ENCODE peak calls at places on chromosomes 12 and 14, in ten cellular contexts. T is uterus, M is neural progenitor cell, D is osteoblast, X is left ventricle myocardium inferior, A is HAP-1, U is heart left ventricle, H is transverse colon, R is prostate gland, L is GM23338. G is an unnamed sample.

GRCh38 chr12:127401536-127401935 is 865.4 kb upstream of the TMEM132C start:
- DNase-seq in L (no peak), H (no peak), X (no peak), T (no peak), A (no peak), D (no peak), R (no peak), M (no peak), U (no peak), G (no peak)

GRCh38 chr12:116466536-116466935 is 92.6 kb upstream of the MAP1LC3B2 start:
- DNase-seq in L (no peak), M (no peak), A (no peak), R (no peak), X (no peak), D (peak; percentile 86), H (no peak), U (no peak), T (no peak), G (no peak)

GRCh38 chr12:62472472-62472871 is 5.8 kb downstream of the MON2 start:
- DNase-seq in R (no peak), X (no peak), T (no peak), A (no peak), M (peak; percentile 10), L (peak; percentile 47), H (no peak), D (peak; percentile 47), U (no peak), G (no peak)

GRCh38 chr12:8860165-8860961 is 37.9 kb downstream of the A2ML1 start:
- DNase-seq in A (peak; percentile 40), R (peak; percentile 44), T (peak; percentile 23), L (peak; percentile 87), D (no peak), U (no peak), M (peak; percentile 72), X (peak; percentile 29), H (peak; percentile 31), G (peak; percentile 22)

GRCh38 chr12:89183985-89184435 is 168.3 kb downstream of the DUSP6 start:
- DNase-seq in H (peak; percentile 15), X (peak; percentile 41), A (no peak), U (peak; percentile 59), M (no peak), D (no peak), R (no peak), T (peak; percentile 31), L (no peak), G (peak; percentile 33)

GRCh38 chr12:76250256-76250655 is 98.0 kb downstream of the BBS10 start:
- DNase-seq in L (peak; percentile 7), X (no peak), D (peak; percentile 60), U (no peak), M (no peak), T (no peak), R (no peak), A (peak; percentile 52), H (no peak), G (no peak)

GRCh38 chr14:23138173-23138535 is 19.1 kb upstream of the CEBPE start:
- DNase-seq in M (no peak), H (no peak), X (no peak), A (no peak), T (no peak), D (no peak), L (no peak), R (no peak), U (no peak), G (no peak)

GRCh38 chr14:92637228-92637627 is 111.2 kb downstream of the LGMN start:
- DNase-seq in H (no peak), D (no peak), U (no peak), M (peak; percentile 81), R (no peak), A (no peak), L (peak; percentile 31), X (no peak), T (no peak), G (no peak)

GRCh38 chr12:46242569-46242968 is 26.3 kb downstream of the SLC38A1 start:
- DNase-seq in L (no peak), M (no peak), R (no peak), U (no peak), X (no peak), H (no peak), T (no peak), D (no peak), A (no peak), G (no peak)
- H3K36me3 ChIP-seq in L (peaks cover 54% of the 10 kb centered on the region), M (peaks cover 29% of the 10 kb centered on the region), R (no peaks in the 10 kb centered on the region), U (peaks cover 7% of the 10 kb centered on the region), X (peaks cover 12% of the 10 kb centered on the region), H (peaks cover 10% of the 10 kb centered on the region), T (no peaks in the 10 kb centered on the region), D (no peaks in the 10 kb centered on the region), A (peaks cover 52% of the 10 kb centered on the region), G (no peaks in the 10 kb centered on the region)

GRCh38 chr12:49967042-49967776 is 5.5 kb downstream of the AQP5 start:
- DNase-seq in R (peak; percentile 79), A (peak; percentile 70), U (peak; percentile 89), X (peak; percentile 89), H (peak; percentile 94), D (peak; percentile 100), T (peak; percentile 78), M (peak; percentile 88), L (peak; percentile 87), G (peak; percentile 95)

GRCh38 chr12:49969027-49969426 is 3.7 kb upstream of the AQP6 start:
- DNase-seq in T (no peak), L (no peak), H (no peak), X (no peak), D (peak; percentile 34), R (no peak), U (no peak), M (no peak), A (no peak), G (no peak)

GRCh38 chr12:49970030-49970429 is 2.7 kb upstream of the AQP6 start:
- DNase-seq in R (no peak), X (no peak), T (no peak), M (no peak), U (no peak), D (peak; percentile 41), A (no peak), L (no peak), H (no peak), G (no peak)

GRCh38 chr12:49967777-49968250 is 4.9 kb upstream of the AQP6 start:
- DNase-seq in H (no peak), U (no peak), X (no peak), R (no peak), T (no peak), D (peak; percentile 61), L (peak; percentile 58), A (no peak), M (no peak), G (no peak)

DNA sequence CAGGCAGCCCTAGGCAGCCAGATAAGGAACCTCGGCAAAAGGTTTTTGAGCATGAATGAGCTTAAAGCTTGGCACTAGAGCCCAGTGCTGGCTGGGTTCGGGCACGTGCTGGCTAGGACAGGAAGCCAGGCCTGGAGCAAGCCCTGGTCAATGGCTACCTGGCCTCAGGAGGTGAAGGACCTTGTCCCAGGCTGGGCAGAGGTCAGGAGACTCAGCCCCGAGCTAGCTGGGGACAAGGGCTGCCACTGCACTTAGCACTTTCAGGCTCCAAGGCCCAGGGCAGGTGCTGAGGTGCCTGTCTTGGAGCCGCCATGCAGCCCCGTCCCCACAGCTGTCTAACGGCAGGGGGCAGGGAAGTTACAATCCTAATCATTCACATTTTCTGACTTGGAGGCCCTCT is 4.3 kb upstream of the AQP6 start:
- DNase-seq in U (no peak), M (no peak), A (no peak), R (no peak), D (peak; percentile 51), T (no peak), L (no peak), X (no peak), H (no peak), G (no peak)
- H3K27me3 ChIP-seq in U (peaks cover 11% of the 10 kb centered on the region), M (peaks cover 75% of the 10 kb centered on the region), A (peaks cover 4% of the 10 kb centered on the region), R (no peaks in the 10 kb centered on the region), D (peaks cover 66% of the 10 kb centered on the region), T (no peaks in the 10 kb centered on the region), L (peaks cover 19% of the 10 kb centered on the region), X (peaks cover 45% of the 10 kb centered on the region), H (peaks cover 43% of the 10 kb centered on the region), G (no peaks in the 10 kb centered on the region)

GRCh38 chr14:103723176-103724081 is 7.8 kb downstream of the ZFYVE21 start:
- DNase-seq in M (no peak), H (peak; percentile 33), L (no peak), T (no peak), U (no peak), X (no peak), D (no peak), A (no peak), R (no peak), G (peak; percentile 66)
- H3K4me3 ChIP-seq in M (no peak overlapping the region), H (no peak overlapping the region), L (no peak overlapping the region), T (no peak overlapping the region), U (no peak overlapping the region), X (no peak overlapping the region), D (no peak overlapping the region), A (no peak overlapping the region), R (no peak overlapping the region), G (no peak overlapping the region)

GRCh38 chr14:74296037-74296467 is 6.7 kb downstream of the ABCD4 start:
- DNase-seq in L (no peak), A (no peak), D (no peak), M (no peak), H (no peak), R (no peak), T (no peak), X (no peak), U (no peak), G (no peak)
- H3K36me3 ChIP-seq in L (peaks cover 30% of the 10 kb centered on the region), A (peaks cover 55% of the 10 kb centered on the region), D (peaks cover 25% of the 10 kb centered on the region), M (no peaks in the 10 kb centered on the region), H (peaks cover 11% of the 10 kb centered on the region), R (peaks cover 6% of the 10 kb centered on the region), T (no peaks in the 10 kb centered on the region), X (peaks cover 72% of the 10 kb centered on the region), U (peaks cover 77% of the 10 kb centered on the region), G (no peaks in the 10 kb centered on the region)

GRCh38 chr14:36006623-36007022 is 169.9 kb downstream of the PTCSC3 start:
- DNase-seq in T (no peak), L (no peak), U (no peak), M (no peak), D (no peak), H (no peak), X (no peak), A (no peak), R (no peak), G (no peak)
- H3K27me3 ChIP-seq in T (no peaks in the 10 kb centered on the region), L (peaks cover 32% of the 10 kb centered on the region), U (no peaks in the 10 kb centered on the region), M (no peaks in the 10 kb centered on the region), D (no peaks in the 10 kb centered on the region), H (no peaks in the 10 kb centered on the region), X (peaks cover 9% of the 10 kb centered on the region), A (no peaks in the 10 kb centered on the region), R (no peaks in the 10 kb centered on the region), G (no peaks in the 10 kb centered on the region)

GRCh38 chr14:95700221-95700976 is 13.5 kb downstream of the TCL1A start:
- DNase-seq in R (no peak), U (no peak), T (no peak), L (peak; percentile 68), A (peak; percentile 72), M (no peak), D (no peak), X (no peak), H (no peak), G (no peak)
- H3K4me3 ChIP-seq in R (no peak overlapping the region), U (no peak overlapping the region), T (no peak overlapping the region), L (peak overlapping the region; percentile 27), A (no peak overlapping the region), M (no peak overlapping the region), D (no peak overlapping the region), X (no peak overlapping the region), H (no peak overlapping the region), G (no peak overlapping the region)